ENCODE peak calls at places on chromosomes 3 and 15, in nine cellular contexts. One of them, this sample, is unnamed.

GRCh38 chr3:143220745-143221144 is 101.2 kb downstream of the CHST2 start:
- DNase-seq in uterus: no peak
- DNase-seq in IMR-90: no peak
- DNase-seq in GM12864: no peak
- DNase-seq in psoas muscle: no peak
- DNase-seq in BJ: no peak
- DNase-seq in body of pancreas: no peak
- DNase-seq in Peyer's patch: no peak
- DNase-seq in tibial nerve: no peak
- DNase-seq in this sample: peak; percentile 47

GRCh38 chr15:34070003-34070402 is 31.0 kb upstream of the AVEN start:
- DNase-seq in IMR-90: no peak
- DNase-seq in GM12864: no peak
- DNase-seq in psoas muscle: no peak
- DNase-seq in BJ: no peak
- DNase-seq in body of pancreas: no peak
- DNase-seq in uterus: no peak
- DNase-seq in Peyer's patch: no peak
- DNase-seq in tibial nerve: no peak
- DNase-seq in this sample: no peak

GRCh38 chr15:60941448-60941847 is 287.7 kb downstream of the RORA start:
- DNase-seq in uterus: no peak
- DNase-seq in Peyer's patch: no peak
- DNase-seq in body of pancreas: no peak
- DNase-seq in BJ: peak; percentile 59
- DNase-seq in tibial nerve: no peak
- DNase-seq in GM12864: no peak
- DNase-seq in psoas muscle: peak; percentile 22
- DNase-seq in IMR-90: peak; percentile 93
- DNase-seq in this sample: no peak

GRCh38 chr3:33077976-33078375 is 19.0 kb downstream of the GLB1 start:
- DNase-seq in Peyer's patch: no peak
- DNase-seq in uterus: no peak
- DNase-seq in BJ: no peak
- DNase-seq in GM12864: no peak
- DNase-seq in psoas muscle: no peak
- DNase-seq in body of pancreas: no peak
- DNase-seq in IMR-90: no peak
- DNase-seq in tibial nerve: no peak
- DNase-seq in this sample: no peak

GRCh38 chr15:99981839-99982658 is 248.8 kb upstream of the LYSMD4 start:
- DNase-seq in Peyer's patch: no peak
- DNase-seq in IMR-90: no peak
- DNase-seq in uterus: no peak
- DNase-seq in body of pancreas: no peak
- DNase-seq in tibial nerve: no peak
- DNase-seq in BJ: no peak
- DNase-seq in GM12864: no peak
- DNase-seq in psoas muscle: no peak
- DNase-seq in this sample: no peak

GRCh38 chr3:64191822-64192221 is 33.4 kb downstream of the PRICKLE2 start:
- DNase-seq in Peyer's patch: no peak
- DNase-seq in uterus: no peak
- DNase-seq in IMR-90: no peak
- DNase-seq in tibial nerve: no peak
- DNase-seq in body of pancreas: no peak
- DNase-seq in GM12864: no peak
- DNase-seq in BJ: no peak
- DNase-seq in psoas muscle: no peak
- DNase-seq in this sample: no peak

GRCh38 chr15:69648215-69648614 is 195.6 kb downstream of the RPLP1 start:
- DNase-seq in Peyer's patch: no peak
- DNase-seq in psoas muscle: no peak
- DNase-seq in GM12864: no peak
- DNase-seq in uterus: no peak
- DNase-seq in body of pancreas: no peak
- DNase-seq in IMR-90: no peak
- DNase-seq in tibial nerve: no peak
- DNase-seq in BJ: no peak
- DNase-seq in this sample: no peak

GRCh38 chr15:65550681-65551098 is 20.4 kb downstream of the HACD3 start:
- DNase-seq in tibial nerve: no peak
- DNase-seq in BJ: no peak
- DNase-seq in IMR-90: peak; percentile 80
- DNase-seq in body of pancreas: no peak
- DNase-seq in Peyer's patch: no peak
- DNase-seq in psoas muscle: no peak
- DNase-seq in uterus: no peak
- DNase-seq in GM12864: no peak
- DNase-seq in this sample: no peak

GRCh38 chr3:159128628-159129027 is 326.8 kb downstream of the MFSD1 start:
- DNase-seq in psoas muscle: no peak
- DNase-seq in body of pancreas: no peak
- DNase-seq in Peyer's patch: no peak
- DNase-seq in GM12864: no peak
- DNase-seq in BJ: peak; percentile 26
- DNase-seq in uterus: no peak
- DNase-seq in tibial nerve: peak; percentile 8
- DNase-seq in IMR-90: no peak
- DNase-seq in this sample: no peak

GRCh38 chr15:85792872-85793621 is 1.7 kb downstream of the KLHL25 start:
- DNase-seq in tibial nerve: no peak
- DNase-seq in psoas muscle: no peak
- DNase-seq in BJ: no peak
- DNase-seq in GM12864: no peak
- DNase-seq in body of pancreas: no peak
- DNase-seq in uterus: no peak
- DNase-seq in Peyer's patch: no peak
- DNase-seq in IMR-90: no peak
- DNase-seq in this sample: peak; percentile 14

GRCh38 chr3:8561365-8561764 is 59.7 kb downstream of the LMCD1 start:
- DNase-seq in GM12864: no peak
- DNase-seq in IMR-90: no peak
- DNase-seq in uterus: no peak
- DNase-seq in body of pancreas: peak; percentile 15
- DNase-seq in Peyer's patch: no peak
- DNase-seq in BJ: no peak
- DNase-seq in psoas muscle: peak; percentile 50
- DNase-seq in tibial nerve: peak; percentile 21
- DNase-seq in this sample: no peak

GRCh38 chr3:187636528-187636927 is 33.7 kb downstream of the SST start:
- DNase-seq in uterus: no peak
- DNase-seq in Peyer's patch: no peak
- DNase-seq in IMR-90: no peak
- DNase-seq in psoas muscle: no peak
- DNase-seq in tibial nerve: no peak
- DNase-seq in GM12864: no peak
- DNase-seq in BJ: no peak
- DNase-seq in body of pancreas: no peak
- DNase-seq in this sample: no peak

GRCh38 chr3:57805674-57806073 is 49.6 kb downstream of the SLMAP start:
- DNase-seq in uterus: no peak
- DNase-seq in Peyer's patch: peak; percentile 59
- DNase-seq in BJ: peak; percentile 35
- DNase-seq in IMR-90: peak; percentile 89
- DNase-seq in tibial nerve: no peak
- DNase-seq in GM12864: no peak
- DNase-seq in psoas muscle: no peak
- DNase-seq in body of pancreas: no peak
- DNase-seq in this sample: no peak

GRCh38 chr3:31695280-31696008 is 162.7 kb downstream of the STT3B start:
- DNase-seq in IMR-90: no peak
- DNase-seq in GM12864: no peak
- DNase-seq in tibial nerve: no peak
- DNase-seq in psoas muscle: no peak
- DNase-seq in uterus: no peak
- DNase-seq in body of pancreas: peak; percentile 47
- DNase-seq in BJ: no peak
- DNase-seq in Peyer's patch: no peak
- DNase-seq in this sample: peak; percentile 51

DNA sequence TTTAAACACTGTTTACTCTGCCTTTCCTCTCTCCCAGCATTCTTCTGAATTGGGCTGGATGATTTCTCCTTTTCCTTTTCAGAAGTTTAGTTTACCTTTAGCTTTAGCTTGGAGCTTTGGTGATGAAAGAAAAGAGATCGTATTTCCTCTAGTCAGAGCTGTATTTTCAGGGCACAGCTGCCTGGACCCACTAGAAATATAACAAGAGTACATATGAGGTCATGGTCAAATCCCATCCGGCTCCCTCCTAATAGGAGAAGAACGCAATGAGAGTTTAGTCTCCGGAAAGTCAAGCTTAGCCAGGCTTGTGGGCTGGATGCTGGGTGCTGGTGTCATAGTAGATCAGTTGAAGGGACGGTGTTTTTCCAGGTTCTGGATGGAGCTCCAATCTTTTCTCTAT is 177.1 kb upstream of the PFN2 start:
- DNase-seq in tibial nerve: no peak
- DNase-seq in uterus: no peak
- DNase-seq in Peyer's patch: no peak
- DNase-seq in body of pancreas: no peak
- DNase-seq in GM12864: no peak
- DNase-seq in IMR-90: peak; percentile 89
- DNase-seq in BJ: no peak
- DNase-seq in psoas muscle: peak; percentile 29
- DNase-seq in this sample: no peak
- H3K4me3 ChIP-seq in tibial nerve: no peak overlapping the region
- H3K4me3 ChIP-seq in uterus: no peak overlapping the region
- H3K4me3 ChIP-seq in Peyer's patch: no peak overlapping the region
- H3K4me3 ChIP-seq in body of pancreas: no peak overlapping the region
- H3K4me3 ChIP-seq in GM12864: no peak overlapping the region
- H3K4me3 ChIP-seq in IMR-90: peak overlapping the region; percentile 12
- H3K4me3 ChIP-seq in BJ: no peak overlapping the region
- H3K4me3 ChIP-seq in psoas muscle: peak overlapping the region; percentile 17
- H3K4me3 ChIP-seq in this sample: no peak overlapping the region

GRCh38 chr3:14298991-14299555 is 103.3 kb upstream of the SLC6A6 start:
- DNase-seq in IMR-90: no peak
- DNase-seq in tibial nerve: no peak
- DNase-seq in body of pancreas: no peak
- DNase-seq in GM12864: no peak
- DNase-seq in BJ: no peak
- DNase-seq in psoas muscle: no peak
- DNase-seq in Peyer's patch: no peak
- DNase-seq in uterus: no peak
- DNase-seq in this sample: no peak

GRCh38 chr3:14299767-14300166 is 102.6 kb upstream of the SLC6A6 start:
- DNase-seq in Peyer's patch: no peak
- DNase-seq in GM12864: peak; percentile 27
- DNase-seq in psoas muscle: no peak
- DNase-seq in uterus: no peak
- DNase-seq in tibial nerve: no peak
- DNase-seq in body of pancreas: no peak
- DNase-seq in BJ: no peak
- DNase-seq in IMR-90: no peak
- DNase-seq in this sample: peak; percentile 49

GRCh38 chr3:14297784-14298236 is 104.6 kb upstream of the SLC6A6 start:
- DNase-seq in psoas muscle: peak; percentile 65
- DNase-seq in tibial nerve: no peak
- DNase-seq in GM12864: no peak
- DNase-seq in BJ: no peak
- DNase-seq in body of pancreas: peak; percentile 30
- DNase-seq in uterus: peak; percentile 54
- DNase-seq in IMR-90: no peak
- DNase-seq in Peyer's patch: no peak
- DNase-seq in this sample: no peak

GRCh38 chr3:14297305-14297704 is 105.1 kb upstream of the SLC6A6 start:
- DNase-seq in BJ: no peak
- DNase-seq in uterus: no peak
- DNase-seq in psoas muscle: no peak
- DNase-seq in GM12864: no peak
- DNase-seq in tibial nerve: no peak
- DNase-seq in Peyer's patch: no peak
- DNase-seq in IMR-90: no peak
- DNase-seq in body of pancreas: no peak
- DNase-seq in this sample: no peak

GRCh38 chr3:14298442-14298841 is 104.0 kb upstream of the SLC6A6 start:
- DNase-seq in Peyer's patch: no peak
- DNase-seq in GM12864: no peak
- DNase-seq in psoas muscle: no peak
- DNase-seq in uterus: no peak
- DNase-seq in tibial nerve: no peak
- DNase-seq in IMR-90: no peak
- DNase-seq in BJ: no peak
- DNase-seq in body of pancreas: no peak
- DNase-seq in this sample: no peak
- TF ChIP-seq CTCF in Peyer's patch: no peak
- TF ChIP-seq CTCF in GM12864: no peak
- TF ChIP-seq CTCF in psoas muscle: no peak
- TF ChIP-seq CTCF in uterus: no peak
- TF ChIP-seq CTCF in tibial nerve: no peak
- TF ChIP-seq CTCF in IMR-90: no peak
- TF ChIP-seq CTCF in BJ: no peak
- TF ChIP-seq CTCF in body of pancreas: no peak
- TF ChIP-seq CTCF in this sample: no peak

GRCh38 chr15:47300035-47300434 is 417.3 kb upstream of the SEMA6D start:
- DNase-seq in GM12864: no peak
- DNase-seq in uterus: no peak
- DNase-seq in IMR-90: no peak
- DNase-seq in BJ: no peak
- DNase-seq in Peyer's patch: no peak
- DNase-seq in tibial nerve: no peak
- DNase-seq in psoas muscle: no peak
- DNase-seq in body of pancreas: no peak
- DNase-seq in this sample: no peak
- H3K4me3 ChIP-seq in GM12864: no peak overlapping the region
- H3K4me3 ChIP-seq in uterus: no peak overlapping the region
- H3K4me3 ChIP-seq in IMR-90: no peak overlapping the region
- H3K4me3 ChIP-seq in BJ: no peak overlapping the region
- H3K4me3 ChIP-seq in Peyer's patch: no peak overlapping the region
- H3K4me3 ChIP-seq in tibial nerve: no peak overlapping the region
- H3K4me3 ChIP-seq in psoas muscle: no peak overlapping the region
- H3K4me3 ChIP-seq in body of pancreas: no peak overlapping the region
- H3K4me3 ChIP-seq in this sample: no peak overlapping the region

GRCh38 chr15:62240697-62241096 is 75.6 kb upstream of the C2CD4B start:
- DNase-seq in GM12864: no peak
- DNase-seq in IMR-90: no peak
- DNase-seq in BJ: no peak
- DNase-seq in Peyer's patch: no peak
- DNase-seq in tibial nerve: no peak
- DNase-seq in psoas muscle: no peak
- DNase-seq in body of pancreas: no peak
- DNase-seq in uterus: no peak
- DNase-seq in this sample: peak; percentile 34

GRCh38 chr15:62240121-62240520 is 75.0 kb upstream of the C2CD4B start:
- DNase-seq in BJ: no peak
- DNase-seq in IMR-90: no peak
- DNase-seq in body of pancreas: no peak
- DNase-seq in Peyer's patch: no peak
- DNase-seq in uterus: no peak
- DNase-seq in GM12864: no peak
- DNase-seq in tibial nerve: no peak
- DNase-seq in psoas muscle: no peak
- DNase-seq in this sample: no peak

GRCh38 chr15:62244762-62245161 is 79.7 kb upstream of the C2CD4B start:
- DNase-seq in Peyer's patch: no peak
- DNase-seq in GM12864: no peak
- DNase-seq in tibial nerve: no peak
- DNase-seq in psoas muscle: no peak
- DNase-seq in IMR-90: no peak
- DNase-seq in body of pancreas: peak; percentile 77
- DNase-seq in BJ: no peak
- DNase-seq in uterus: no peak
- DNase-seq in this sample: no peak

GRCh38 chr15:62242999-62243398 is 77.9 kb upstream of the C2CD4B start:
- DNase-seq in body of pancreas: no peak
- DNase-seq in IMR-90: no peak
- DNase-seq in BJ: no peak
- DNase-seq in uterus: no peak
- DNase-seq in tibial nerve: no peak
- DNase-seq in Peyer's patch: no peak
- DNase-seq in psoas muscle: no peak
- DNase-seq in GM12864: no peak
- DNase-seq in this sample: no peak

GRCh38 chr15:62241135-62241770 is 76.2 kb upstream of the C2CD4B start:
- DNase-seq in uterus: no peak
- DNase-seq in psoas muscle: no peak
- DNase-seq in tibial nerve: no peak
- DNase-seq in IMR-90: no peak
- DNase-seq in GM12864: no peak
- DNase-seq in body of pancreas: peak; percentile 49
- DNase-seq in Peyer's patch: no peak
- DNase-seq in BJ: no peak
- DNase-seq in this sample: peak; percentile 43
- TF ChIP-seq CTCF in uterus: no peak
- TF ChIP-seq CTCF in psoas muscle: no peak
- TF ChIP-seq CTCF in tibial nerve: no peak
- TF ChIP-seq CTCF in IMR-90: peak; percentile 27
- TF ChIP-seq CTCF in GM12864: peak; percentile 59
- TF ChIP-seq CTCF in body of pancreas: peak; percentile 28
- TF ChIP-seq CTCF in Peyer's patch: peak; percentile 7
- TF ChIP-seq CTCF in BJ: peak; percentile 44
- TF ChIP-seq CTCF in this sample: peak; percentile 35

This sample was measured in GM12865.